ENCODE peak calls at places on chromosome 12, in four cellular contexts. A is heart left ventricle, C is nephron progenitor cell, U is RWPE1. W is an unnamed sample.

GRCh38 chr12:49365542-49365941 is 1.7 kb upstream of the SPATS2 start:
- DNase-seq in A (no peak), C (no peak), U (no peak), W (no peak)

GRCh38 chr12:77510985-77511384 is 319.7 kb upstream of the NAV3 start:
- DNase-seq in A (no peak), C (no peak), U (no peak), W (no peak)

GRCh38 chr12:46401703-46402102 is 29.1 kb upstream of the SLC38A2 start:
- DNase-seq in A (no peak), C (no peak), U (no peak), W (no peak)

GRCh38 chr12:113002155-113002554 is 23.8 kb downstream of the OAS2 start:
- DNase-seq in A (no peak), C (no peak), U (no peak), W (no peak)

GRCh38 chr12:4609071-4609470 is 39.8 kb downstream of the AKAP3 start:
- DNase-seq in A (no peak), C (no peak), U (no peak), W (no peak)

GRCh38 chr12:92603741-92604432 is 98.9 kb upstream of the PLEKHG7 start:
- DNase-seq in A (no peak), C (no peak), U (no peak), W (no peak)

GRCh38 chr12:52480073-52480472 is 6.5 kb upstream of the KRT6C start:
- DNase-seq in A (no peak), C (no peak), U (no peak), W (no peak)

GRCh38 chr12:130127909-130128763 is 34.1 kb upstream of the FZD10 start:
- DNase-seq in A (no peak), C (no peak), U (no peak), W (no peak)

GRCh38 chr12:54439521-54440255 is 20.6 kb upstream of the ITGA5 start:
- DNase-seq in A (no peak), C (no peak), U (peak), W (no peak)

GRCh38 chr12:6824962-6825381 is 3.2 kb upstream of the P3H3 start:
- DNase-seq in A (no peak), C (no peak), U (no peak), W (no peak)

GRCh38 chr12:27334052-27334720 is 1.6 kb downstream of the BMAL2 start:
- DNase-seq in A (no peak), C (no peak), U (no peak), W (no peak)

GRCh38 chr12:95412826-95413311 is 61.1 kb upstream of the METAP2 start:
- DNase-seq in A (no peak), C (no peak), U (peak), W (no peak)

GRCh38 chr12:109900752-109901580 is 892 bp downstream of the TCHP start:
- DNase-seq in A (no peak), C (peak), U (peak), W (peak)

GRCh38 chr12:29024117-29024516 is 125.0 kb upstream of the FAR2 start:
- DNase-seq in A (no peak), C (no peak), U (peak), W (no peak)

GRCh38 chr12:45336762-45337596 is 121.1 kb downstream of the ANO6 start:
- DNase-seq in A (no peak), C (no peak), U (no peak), W (no peak)

GRCh38 chr12:127284870-127285431 is 982.0 kb upstream of the TMEM132C start:
- DNase-seq in A (no peak), C (no peak), U (no peak), W (no peak)

GRCh38 chr12:77089701-77090220 is 24.4 kb upstream of the E2F7 start:
- DNase-seq in A (no peak), C (no peak), U (no peak), W (no peak)

GRCh38 chr12:109462868-109463692 is 14.0 kb downstream of the KCTD10 start:
- DNase-seq in A (peak), C (peak), U (peak), W (peak)

GRCh38 chr12:103841690-103842584 is 903 bp upstream of the NT5DC3 start:
- DNase-seq in A (peak), C (peak), U (peak), W (peak)

GRCh38 chr12:75183967-75184366 is 25.7 kb downstream of the KCNC2 start:
- DNase-seq in A (no peak), C (no peak), U (no peak), W (no peak)

GRCh38 chr12:132740652-132741051 is 21.0 kb downstream of the ANKLE2 start:
- DNase-seq in A (no peak), C (no peak), U (no peak), W (no peak)

GRCh38 chr12:98416845-98417244 is 98.5 kb upstream of the TMPO start:
- DNase-seq in A (no peak), C (no peak), U (peak), W (no peak)

GRCh38 chr12:64404470-64405446 is 566 bp downstream of the XPOT start:
- DNase-seq in A (no peak), C (no peak), U (peak), W (peak)

GRCh38 chr12:124352839-124353238 is 57.9 kb downstream of the RFLNA start:
- DNase-seq in A (no peak), C (no peak), U (no peak), W (no peak)

DNA sequence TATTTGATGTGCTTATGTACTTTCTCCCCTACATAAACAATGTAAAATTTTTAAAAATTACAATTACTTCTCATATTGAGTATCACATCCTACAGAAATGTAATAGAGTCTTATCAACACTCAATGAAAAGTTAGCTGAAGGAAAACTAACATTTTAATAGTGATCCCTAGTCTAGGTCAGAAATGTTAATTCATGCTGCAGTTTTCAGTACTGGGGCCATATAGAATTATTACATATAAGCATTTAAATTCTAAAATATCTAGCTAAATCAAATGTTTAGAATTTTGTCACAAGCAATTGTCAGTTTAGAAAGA is 37.8 kb downstream of the SLC6A15 start:
- DNase-seq in A (no peak), C (no peak), U (no peak), W (no peak)
- TF ChIP-seq CTCF in A (no peak), C (no peak), U (peak), W (peak)

GRCh38 chr12:41795066-41795465 is 349.6 kb downstream of the GXYLT1 start:
- DNase-seq in A (no peak), C (no peak), U (no peak), W (no peak)

GRCh38 chr12:41801261-41801660 is 343.4 kb downstream of the GXYLT1 start:
- DNase-seq in A (no peak), C (no peak), U (no peak), W (no peak)

GRCh38 chr12:41794341-41794740 is 350.3 kb downstream of the GXYLT1 start:
- DNase-seq in A (no peak), C (no peak), U (no peak), W (no peak)

DNA sequence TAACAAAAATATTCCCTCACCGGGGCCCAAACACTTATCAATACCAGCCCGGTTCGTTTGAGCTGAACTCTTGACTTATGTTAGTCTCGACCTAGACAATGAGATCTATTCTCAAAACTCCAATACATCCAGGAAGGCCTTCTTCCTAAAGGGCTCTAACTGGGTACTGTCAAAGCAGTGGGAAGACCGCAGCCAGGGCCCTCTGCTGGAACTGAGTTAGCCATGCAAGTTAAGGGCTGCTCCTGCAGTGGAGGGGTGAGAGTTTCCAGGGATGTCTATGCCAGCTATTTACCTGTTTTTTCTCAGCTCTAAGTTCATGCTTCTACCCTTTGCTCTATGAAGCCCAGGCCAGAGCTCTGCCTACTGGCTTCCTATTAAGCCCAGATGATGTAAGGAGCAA is 348.8 kb downstream of the GXYLT1 start:
- DNase-seq in A (no peak), C (peak), U (no peak), W (peak)
- TF ChIP-seq CTCF in A (no peak), C (no peak), U (no peak), W (no peak)

GRCh38 chr12:2633825-2634200 is 161.0 kb upstream of the FKBP4 start:
- DNase-seq in A (no peak), C (no peak), U (no peak), W (no peak)
- TF ChIP-seq CTCF in A (no peak), C (no peak), U (no peak), W (no peak)

GRCh38 chr12:104939089-104939488 is 19.0 kb downstream of the SLC41A2 start:
- DNase-seq in A (no peak), C (no peak), U (no peak), W (no peak)

GRCh38 chr12:104941454-104941853 is 16.6 kb downstream of the SLC41A2 start:
- DNase-seq in A (no peak), C (no peak), U (no peak), W (no peak)

GRCh38 chr12:104935892-104936291 is 22.2 kb downstream of the SLC41A2 start:
- DNase-seq in A (no peak), C (no peak), U (no peak), W (no peak)

GRCh38 chr12:104942075-104942474 is 16.0 kb downstream of the SLC41A2 start:
- DNase-seq in A (no peak), C (no peak), U (no peak), W (no peak)

GRCh38 chr12:104938371-104938770 is 19.7 kb downstream of the SLC41A2 start:
- DNase-seq in A (no peak), C (no peak), U (no peak), W (no peak)
- TF ChIP-seq CTCF in A (no peak), C (no peak), U (no peak), W (no peak)

W was measured in endothelial cell.